ENCODE peak calls at places on chromosomes 11 and 22, in five cellular contexts. I is IMR-90, Q is K562, L is HepG2, A is H1. G is an unnamed sample.

GRCh38 chr11:12893787-12894672 is 115.1 kb upstream of the RASSF10 start:
- DNase-seq in Q (peak), A (peak), I (peak), L (peak), G (peak)

GRCh38 chr11:90803366-90803765 is 580.5 kb upstream of the CHORDC1 start:
- DNase-seq in I (no peak), A (no peak), Q (no peak), L (no peak), G (no peak)

GRCh38 chr11:115981814-115982471 is 477.7 kb upstream of the CADM1 start:
- DNase-seq in Q (no peak), I (no peak), L (no peak), A (no peak), G (no peak)

GRCh38 chr11:31802990-31803812 is 7.9 kb downstream of the PAX6 start:
- DNase-seq in A (peak), L (no peak), I (no peak), Q (no peak), G (no peak)

GRCh38 chr11:30741039-30741550 is 154.9 kb upstream of the MPPED2 start:
- DNase-seq in A (no peak), L (peak), I (peak), Q (no peak), G (peak)

GRCh38 chr11:45924927-45925326 is 2.5 kb downstream of the LARGE2 start:
- DNase-seq in Q (no peak), A (no peak), L (no peak), I (no peak), G (no peak)

GRCh38 chr11:83006877-83007330 is 64.8 kb downstream of the RAB30 start:
- DNase-seq in I (no peak), Q (no peak), L (no peak), A (no peak), G (no peak)

GRCh38 chr22:42078469-42079318 is 806 bp upstream of the SMDT1 start:
- DNase-seq in I (no peak), Q (no peak), A (no peak), L (no peak), G (no peak)

GRCh38 chr11:8707541-8708270 is 25.1 kb downstream of the RPL27A start:
- DNase-seq in A (no peak), L (no peak), Q (no peak), I (no peak), G (no peak)

GRCh38 chr11:119739975-119740374 is 11.0 kb upstream of the NECTIN1 start:
- DNase-seq in A (no peak), Q (no peak), L (no peak), I (no peak), G (no peak)

GRCh38 chr11:2466869-2467694 is 22.3 kb downstream of the KCNQ1 start:
- DNase-seq in L (no peak), Q (peak), I (no peak), A (no peak), G (no peak)

GRCh38 chr11:4606231-4607015 is 1.6 kb downstream of the TRIM68 start:
- DNase-seq in L (no peak), Q (no peak), A (no peak), I (peak), G (no peak)

GRCh38 chr11:80899381-80899780 is 1458.6 kb upstream of the TENM4 start:
- DNase-seq in A (no peak), L (no peak), Q (no peak), I (no peak), G (no peak)

DNA sequence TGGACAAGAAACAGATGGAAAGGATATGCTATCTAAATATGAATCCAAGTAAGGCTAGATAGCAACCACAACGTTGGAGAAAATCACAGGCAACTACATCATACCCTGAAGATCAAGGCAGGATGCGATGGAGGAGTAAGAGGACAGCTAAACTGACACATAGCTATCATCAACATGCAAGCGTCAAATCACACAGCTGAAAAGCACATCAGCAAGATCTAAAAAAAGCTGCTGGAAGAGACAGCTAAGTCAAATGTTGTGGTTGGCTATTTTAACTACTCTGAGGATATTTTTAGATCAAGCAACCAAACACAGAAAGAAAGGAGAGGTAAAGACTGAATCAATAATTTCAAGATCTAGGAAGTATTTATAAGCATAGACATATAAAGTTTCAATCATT is 466.9 kb downstream of the BRD1 start:
- DNase-seq in I (no peak), L (no peak), Q (no peak), A (no peak), G (no peak)
- TF ChIP-seq MAFK in I (no peak), L (no peak), Q (no peak), A (no peak), G (no peak)

DNA sequence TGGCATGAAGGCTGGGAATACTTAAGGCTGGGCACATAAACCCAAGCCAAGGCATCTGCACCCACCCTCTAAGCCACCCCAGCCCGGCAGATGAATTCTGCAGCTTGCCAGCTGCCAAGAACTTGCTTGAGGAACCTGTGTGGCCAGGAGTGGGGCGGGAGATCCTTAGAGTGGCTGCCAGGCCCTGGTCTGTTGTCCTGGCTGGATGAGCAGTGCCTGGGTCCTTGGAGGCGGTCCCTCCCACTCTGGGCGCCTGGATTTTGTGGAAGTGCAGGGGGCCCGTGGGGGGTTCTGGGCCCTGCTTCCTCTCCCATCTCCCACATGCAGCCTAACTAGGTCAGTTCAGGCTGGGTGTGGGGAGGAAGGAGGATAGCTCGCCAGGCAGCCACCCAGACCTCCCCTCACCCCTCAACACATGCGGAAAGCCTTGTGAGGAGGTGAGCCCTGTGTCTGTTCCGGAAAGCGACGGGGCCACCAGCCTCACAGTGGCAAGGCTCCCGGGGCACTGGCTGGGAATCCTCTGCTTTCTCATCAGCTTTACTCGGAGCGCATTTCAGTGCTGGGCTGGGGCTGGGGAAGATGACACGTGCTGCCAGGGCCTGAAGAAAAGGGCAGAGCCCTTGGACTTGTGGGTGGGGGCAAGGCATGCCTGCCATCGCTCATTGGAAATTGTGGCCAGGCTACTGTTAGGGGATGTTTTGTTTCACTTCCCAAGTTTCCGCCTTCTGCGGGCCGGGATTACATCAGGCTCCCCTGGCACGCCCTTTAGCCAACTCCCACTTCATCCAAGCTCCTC is 8.4 kb downstream of the DAGLA start:
- DNase-seq in L (no peak), A (no peak), I (no peak), Q (no peak), G (no peak)
- TF ChIP-seq MAFK in L (no peak), A (no peak), I (no peak), Q (no peak), G (no peak)

DNA sequence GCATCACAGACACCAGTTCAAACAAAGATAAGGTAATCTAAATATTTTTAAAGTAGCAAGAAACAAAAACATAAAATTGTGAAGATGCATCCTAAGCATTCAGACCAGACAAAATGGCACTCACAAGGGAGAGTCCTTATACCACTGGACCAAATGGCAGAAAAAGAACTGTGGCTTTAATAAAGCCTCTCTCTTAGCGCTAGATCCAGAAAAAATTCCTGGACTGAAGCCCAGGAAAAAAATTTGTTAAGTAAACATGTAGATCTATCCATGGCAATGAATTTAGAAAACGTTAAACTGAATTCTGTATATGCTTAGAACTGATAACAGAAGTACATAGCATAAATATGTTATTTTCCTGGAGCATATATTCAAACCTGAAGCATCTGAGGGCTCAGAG is 11.7 kb upstream of the CD59 start:
- DNase-seq in Q (no peak), A (no peak), I (peak), L (no peak), G (no peak)
- TF ChIP-seq MAFK in Q (no peak), A (no peak), I (no peak), L (no peak), G (no peak)

DNA sequence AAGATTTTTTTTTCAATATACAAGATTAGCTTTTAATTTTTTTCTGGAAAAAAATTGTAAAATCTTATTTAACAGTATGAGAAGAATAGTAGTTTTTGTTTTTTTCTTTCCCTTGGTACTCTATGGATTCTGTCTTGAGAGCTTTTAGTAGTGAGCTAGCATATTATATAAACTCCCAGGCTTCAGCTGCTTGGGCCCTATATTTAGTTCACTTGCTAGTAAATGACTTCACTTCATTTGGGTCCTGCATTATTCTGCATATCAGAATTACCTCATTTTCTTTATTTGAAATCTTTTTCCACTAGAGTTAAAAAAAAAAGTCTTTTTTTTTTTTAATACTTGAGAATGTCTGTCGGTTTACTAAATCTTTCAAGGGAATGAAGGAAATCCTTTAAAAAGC is 33.1 kb downstream of the HIPK3 start:
- DNase-seq in A (no peak), Q (no peak), L (no peak), I (no peak), G (no peak)
- TF ChIP-seq MAFK in A (no peak), Q (no peak), L (no peak), I (no peak), G (no peak)

GRCh38 chr11:118078972-118079411 is 2.1 kb downstream of the TMPRSS4 start:
- DNase-seq in Q (no peak), L (no peak), I (no peak), A (no peak), G (no peak)
- TF ChIP-seq MAFK in Q (no peak), L (no peak), I (no peak), A (no peak), G (no peak)

DNA sequence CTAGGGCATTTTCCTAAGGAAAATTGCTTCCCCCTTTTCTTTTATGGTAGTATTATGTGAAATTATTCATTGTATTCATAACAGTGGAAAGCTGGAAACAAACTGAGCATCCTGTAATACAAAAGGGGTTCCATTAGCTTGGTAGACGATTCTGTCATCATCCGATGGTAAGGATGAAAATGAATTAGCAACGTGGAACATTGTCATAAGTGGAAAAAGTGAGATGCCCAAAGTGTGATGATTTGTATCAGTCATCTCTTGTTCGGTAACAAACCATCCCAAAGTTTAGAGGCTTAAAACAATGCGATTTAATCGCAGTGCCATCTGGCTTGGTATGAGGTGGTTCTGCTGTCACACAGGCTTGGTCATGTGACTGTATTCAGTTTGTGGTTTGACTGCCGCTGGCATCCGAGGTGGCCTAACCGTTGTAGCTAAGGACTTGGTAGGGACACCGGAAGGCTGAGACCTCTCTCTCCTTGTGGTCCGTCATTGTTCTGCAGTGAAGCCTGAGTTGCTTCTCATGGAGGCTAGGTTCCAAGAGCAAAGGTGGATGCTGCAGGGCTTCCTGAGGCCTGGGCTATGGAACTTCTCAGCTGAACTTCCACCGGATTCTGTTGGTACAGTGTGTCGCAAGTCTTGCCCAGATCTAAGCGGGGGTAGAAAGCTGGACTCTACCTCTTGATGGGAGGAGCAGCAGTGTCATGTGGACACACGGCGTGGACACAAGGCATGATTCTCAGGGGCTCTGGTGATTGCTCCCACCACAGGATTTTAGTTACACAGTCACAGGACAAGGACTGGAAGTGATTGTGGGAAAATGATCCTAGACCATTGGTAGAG is 36.2 kb downstream of the BCR start:
- DNase-seq in Q (peak), L (peak), A (no peak), I (no peak), G (no peak)
- TF ChIP-seq MAFK in Q (no peak), L (no peak), A (no peak), I (no peak), G (no peak)

GRCh38 chr11:125778728-125779127 is at the start of gene PATE2:
- DNase-seq in A (no peak), Q (no peak), I (no peak), L (no peak), G (no peak)

GRCh38 chr11:125772834-125773505 is 5.7 kb downstream of the PATE2 start:
- DNase-seq in I (peak), A (no peak), Q (no peak), L (no peak), G (no peak)

GRCh38 chr11:125773516-125773915 is 5.1 kb downstream of the PATE2 start:
- DNase-seq in A (no peak), I (no peak), L (no peak), Q (no peak), G (no peak)

GRCh38 chr11:125777309-125777708 is 1.3 kb downstream of the PATE2 start:
- DNase-seq in I (peak), Q (no peak), L (no peak), A (no peak), G (no peak)
- TF ChIP-seq MAFK in I (no peak), Q (no peak), L (no peak), A (no peak), G (no peak)

GRCh38 chr11:130478881-130479280 is 30.4 kb downstream of the ADAMTS15 start:
- DNase-seq in Q (no peak), A (peak), L (no peak), I (peak), G (no peak)
- TF ChIP-seq MAFK in Q (no peak), A (no peak), L (no peak), I (no peak), G (no peak)

G was measured in A549.